ENCODE peak calls at places on chromosome 6, in nine cellular contexts. H, I, U, Q, T, R, F, E and L are unnamed samples.

GRCh38 chr6:24899647-24900325 is 36.0 kb downstream of the RIPOR2 start:
- DNase-seq in T (no peak), I (no peak), R (no peak), E (no peak), F (peak; percentile 46), Q (no peak), H (no peak), U (no peak), L (no peak)

GRCh38 chr6:48151142-48151541 is 40.1 kb upstream of the PTCHD4 start:
- DNase-seq in I (no peak), H (no peak), U (no peak), R (peak; percentile 1), T (no peak), E (no peak), F (no peak), Q (peak; percentile 80), L (no peak)

GRCh38 chr6:81215092-81215432 is 537.4 kb downstream of the TENT5A start:
- DNase-seq in T (no peak), R (no peak), I (no peak), H (no peak), E (no peak), U (no peak), F (no peak), Q (no peak), L (no peak)

GRCh38 chr6:148616811-148617210 is 130.0 kb upstream of the UST start:
- DNase-seq in E (no peak), H (no peak), T (no peak), R (no peak), I (no peak), F (no peak), U (peak; percentile 67), Q (no peak), L (no peak)

GRCh38 chr6:151497935-151498726 is 4.3 kb downstream of the CCDC170 start:
- DNase-seq in I (no peak), Q (no peak), U (no peak), E (no peak), T (no peak), H (no peak), R (no peak), F (no peak), L (no peak)

GRCh38 chr6:4554645-4555044 is 221.6 kb upstream of the CDYL start:
- DNase-seq in H (no peak), E (no peak), R (no peak), T (no peak), F (no peak), I (no peak), U (no peak), Q (no peak), L (no peak)

GRCh38 chr6:134752445-134752844 is 197.5 kb downstream of the ALDH8A1 start:
- DNase-seq in Q (no peak), U (no peak), T (no peak), E (no peak), R (no peak), F (no peak), H (no peak), I (no peak), L (no peak)

GRCh38 chr6:87705070-87705691 is 3.1 kb upstream of the AKIRIN2 start:
- DNase-seq in Q (peak; percentile 8), F (no peak), T (no peak), U (no peak), H (no peak), R (peak; percentile 44), I (no peak), E (no peak), L (no peak)

GRCh38 chr6:133964052-133964451 is 11.0 kb downstream of the TBPL1 start:
- DNase-seq in H (no peak), U (peak; percentile 23), T (no peak), Q (peak; percentile 58), I (no peak), E (no peak), R (peak; percentile 89), F (no peak), L (no peak)